ENCODE peak calls at places on chromosomes 12 and 14, in seven cellular contexts. N is fibroblast of lung; Z is A172; P is CD8-positive, alpha-beta T cell; O is stimulated activated CD4-positive, alpha-beta T cell treated with anti-CD3 and anti-CD28 coated beads, Interleukin-2, amount 100 ng/mL, for 48 hours; F is activated CD4-positive, alpha-beta T cell treated with anti-CD3 and anti-CD28 coated beads, Interleukin-2, amount 50 U/mL, for 1 hour; M is HT1080. D is an unnamed sample.
A peak's percentile ranks its signal among the peaks of the same experiment; 100 is the strongest.

GRCh38 chr14:50937325-50937724 is 7.0 kb downstream of the PYGL start:
- DNase-seq in P (no peak), O (no peak), Z (peak; percentile 30), F (no peak), M (peak; percentile 44), N (peak; percentile 68), D (peak; percentile 40)

GRCh38 chr12:51721281-51721940 is 127.1 kb downstream of the FIGNL2 start:
- DNase-seq in M (no peak), O (peak; percentile 22), F (peak; percentile 30), P (peak; percentile 44), N (peak; percentile 40), Z (no peak), D (no peak)

GRCh38 chr14:21320913-21321312 is 41.0 kb downstream of the RPGRIP1 start:
- DNase-seq in M (no peak), P (no peak), N (peak; percentile 9), F (no peak), O (no peak), Z (no peak), D (no peak)

GRCh38 chr14:79466938-79467527 is 744.3 kb downstream of the DIO2 start:
- DNase-seq in P (no peak), M (no peak), Z (no peak), O (no peak), F (no peak), N (no peak), D (no peak)

GRCh38 chr14:101227611-101228594 is 324.4 kb upstream of the RTL1 start:
- DNase-seq in N (no peak), F (no peak), Z (no peak), P (peak; percentile 7), M (no peak), O (no peak), D (no peak)

GRCh38 chr14:76346391-76347160 is 29.4 kb upstream of the ESRRB start:
- DNase-seq in N (no peak), F (no peak), Z (no peak), P (no peak), O (no peak), M (no peak), D (no peak)

GRCh38 chr12:14960548-14961465 is 594 bp downstream of the ARHGDIB start:
- DNase-seq in M (peak; percentile 81), P (peak; percentile 57), N (no peak), O (no peak), F (peak; percentile 39), Z (peak; percentile 14), D (no peak)

GRCh38 chr12:56154246-56154771 is 1.9 kb downstream of the MYL6B start:
- DNase-seq in F (no peak), M (no peak), P (no peak), O (no peak), N (no peak), Z (no peak), D (peak; percentile 52)

GRCh38 chr12:55780695-55781094 is 36.8 kb downstream of the SARNP start:
- DNase-seq in P (no peak), O (no peak), N (no peak), M (no peak), Z (no peak), F (no peak), D (no peak)

GRCh38 chr12:69601962-69602685 is 8.6 kb downstream of the LRRC10 start:
- DNase-seq in F (no peak), P (no peak), M (no peak), O (no peak), N (no peak), Z (no peak), D (no peak)

GRCh38 chr12:80032967-80033366 is 66.4 kb upstream of the OTOGL start:
- DNase-seq in F (no peak), O (no peak), Z (no peak), M (no peak), P (no peak), N (no peak), D (no peak)

GRCh38 chr12:91781114-91781513 is 364.5 kb downstream of the BTG1 start:
- DNase-seq in O (no peak), N (peak; percentile 18), P (no peak), M (peak; percentile 8), Z (peak; percentile 5), F (no peak), D (no peak)

GRCh38 chr12:31494455-31494854 is 96.5 kb downstream of the DENND5B start:
- DNase-seq in O (no peak), F (no peak), M (no peak), P (no peak), N (no peak), Z (no peak), D (no peak)

GRCh38 chr14:65631040-65631439 is 218.5 kb downstream of the FUT8 start:
- DNase-seq in Z (no peak), O (no peak), F (no peak), M (no peak), N (no peak), P (no peak), D (no peak)

GRCh38 chr12:1800646-1801284 is 19.6 kb upstream of the LRTM2 start:
- DNase-seq in M (no peak), P (no peak), F (no peak), Z (no peak), N (peak; percentile 40), O (no peak), D (peak; percentile 46)

GRCh38 chr12:53302903-53303302 is 3.4 kb downstream of the MYG1 start:
- DNase-seq in P (no peak), O (no peak), M (no peak), Z (no peak), F (no peak), N (no peak), D (no peak)

GRCh38 chr14:24721772-24722171 is 87.8 kb upstream of the GZMB start:
- DNase-seq in O (no peak), M (no peak), P (no peak), N (no peak), F (no peak), Z (no peak), D (no peak)

GRCh38 chr12:56220611-56221232 is 1.0 kb downstream of the RNF41 start:
- DNase-seq in M (no peak), Z (peak; percentile 36), O (no peak), P (no peak), N (peak; percentile 57), F (no peak), D (peak; percentile 46)